ENCODE peak calls at places on chromosomes 7 and 10, in six cellular contexts. H is heart left ventricle, D is prostate gland, L is endothelial cell of umbilical vein, G is uterus, R is A549. N is an unnamed sample.

GRCh38 chr10:103784723-103785418 is 70.5 kb downstream of the SH3PXD2A start:
- DNase-seq in D (peak), R (no peak), L (no peak), G (no peak), H (no peak), N (no peak)

GRCh38 chr7:45402480-45403218 is 171.5 kb upstream of the ADCY1 start:
- DNase-seq in H (no peak), L (no peak), R (no peak), D (no peak), G (no peak), N (peak)

GRCh38 chr10:3755440-3756359 is 29.3 kb downstream of the KLF6 start:
- DNase-seq in G (no peak), L (peak), D (no peak), H (no peak), R (no peak), N (no peak)

GRCh38 chr10:49539320-49539885 is 482 bp upstream of the ERCC6 start:
- DNase-seq in L (peak), D (peak), R (peak), H (peak), G (peak), N (peak)

GRCh38 chr10:16828114-16828568 is 10.9 kb upstream of the RSU1 start:
- DNase-seq in R (peak), G (peak), D (peak), H (peak), L (peak), N (peak)

GRCh38 chr10:126511917-126512487 is 123.7 kb upstream of the ADAM12 start:
- DNase-seq in D (no peak), G (no peak), L (no peak), R (no peak), H (no peak), N (no peak)

GRCh38 chr7:114140561-114140960 is 221.8 kb upstream of the PPP1R3A start:
- DNase-seq in G (no peak), H (no peak), R (no peak), D (no peak), L (no peak), N (no peak)

GRCh38 chr10:59177031-59177861 is 803 bp downstream of the PHYHIPL start:
- DNase-seq in R (peak), H (no peak), D (peak), G (no peak), L (peak), N (peak)

GRCh38 chr10:118569241-118569881 is 26.1 kb downstream of the PRLHR start:
- DNase-seq in H (no peak), R (no peak), L (no peak), D (no peak), G (peak), N (no peak)

GRCh38 chr10:96565774-96566173 is 21.0 kb downstream of the TM9SF3 start:
- DNase-seq in L (peak), H (no peak), D (no peak), G (no peak), R (no peak), N (no peak)

GRCh38 chr7:51180092-51180491 is 136.5 kb downstream of the COBL start:
- DNase-seq in R (no peak), D (peak), H (no peak), G (no peak), L (no peak), N (no peak)

GRCh38 chr10:61763778-61764177 is 101.0 kb downstream of the CABCOCO1 start:
- DNase-seq in L (no peak), R (no peak), G (no peak), H (no peak), D (no peak), N (no peak)

GRCh38 chr10:66457629-66458028 is 468.2 kb upstream of the LRRTM3 start:
- DNase-seq in R (no peak), H (no peak), D (no peak), L (no peak), G (no peak), N (no peak)

GRCh38 chr7:30255096-30255769 is 29.2 kb upstream of the ZNRF2 start:
- DNase-seq in G (no peak), H (no peak), L (no peak), R (no peak), D (no peak), N (peak)

GRCh38 chr7:128842674-128843641 is 12.8 kb downstream of the FLNC start:
- DNase-seq in R (no peak), L (no peak), D (no peak), G (no peak), H (peak), N (no peak)

GRCh38 chr7:41047789-41048191 is 655.1 kb downstream of the INHBA start:
- DNase-seq in D (no peak), H (peak), G (no peak), R (no peak), L (no peak), N (no peak)

GRCh38 chr7:33744293-33744692 is 161.0 kb upstream of the BMPER start:
- DNase-seq in H (no peak), G (no peak), L (peak), D (no peak), R (no peak), N (no peak)

GRCh38 chr10:133379152-133379800 is at the start of gene PAOX:
- DNase-seq in G (peak), L (peak), H (peak), D (peak), R (peak), N (peak)

GRCh38 chr7:103447073-103447960 is 1.3 kb upstream of the SLC26A5 start:
- DNase-seq in R (peak), G (no peak), H (no peak), L (peak), D (peak), N (peak)

GRCh38 chr10:1117651-1118050 is 61.5 kb downstream of the WDR37 start:
- DNase-seq in H (no peak), L (no peak), R (no peak), D (no peak), G (no peak), N (no peak)

GRCh38 chr10:7168414-7168813 is 242.4 kb downstream of the SFMBT2 start:
- DNase-seq in L (no peak), G (no peak), H (no peak), R (no peak), D (no peak), N (no peak)

GRCh38 chr10:63390521-63390920 is 75.3 kb downstream of the JMJD1C start:
- DNase-seq in G (no peak), H (no peak), R (no peak), L (no peak), D (no peak), N (no peak)

GRCh38 chr7:5423844-5424688 is 432 bp upstream of the TNRC18 start:
- DNase-seq in R (peak), D (peak), L (peak), G (peak), H (peak), N (peak)

GRCh38 chr7:17697128-17697881 is 243.0 kb downstream of the SNX13 start:
- DNase-seq in L (no peak), H (peak), R (no peak), D (no peak), G (no peak), N (no peak)

GRCh38 chr7:27113991-27114866 is 11.7 kb upstream of the HOXA2 start:
- DNase-seq in R (peak), D (peak), G (no peak), L (peak), H (no peak), N (no peak)

GRCh38 chr7:27112361-27112760 is 9.9 kb upstream of the HOXA2 start:
- DNase-seq in D (no peak), G (no peak), H (no peak), L (peak), R (no peak), N (no peak)

GRCh38 chr7:27110977-27111752 is 8.7 kb upstream of the HOXA2 start:
- DNase-seq in H (no peak), R (no peak), L (peak), D (no peak), G (peak), N (no peak)

GRCh38 chr7:27111753-27112277 is 9.3 kb upstream of the HOXA2 start:
- DNase-seq in H (no peak), L (peak), G (no peak), R (no peak), D (no peak), N (no peak)

DNA sequence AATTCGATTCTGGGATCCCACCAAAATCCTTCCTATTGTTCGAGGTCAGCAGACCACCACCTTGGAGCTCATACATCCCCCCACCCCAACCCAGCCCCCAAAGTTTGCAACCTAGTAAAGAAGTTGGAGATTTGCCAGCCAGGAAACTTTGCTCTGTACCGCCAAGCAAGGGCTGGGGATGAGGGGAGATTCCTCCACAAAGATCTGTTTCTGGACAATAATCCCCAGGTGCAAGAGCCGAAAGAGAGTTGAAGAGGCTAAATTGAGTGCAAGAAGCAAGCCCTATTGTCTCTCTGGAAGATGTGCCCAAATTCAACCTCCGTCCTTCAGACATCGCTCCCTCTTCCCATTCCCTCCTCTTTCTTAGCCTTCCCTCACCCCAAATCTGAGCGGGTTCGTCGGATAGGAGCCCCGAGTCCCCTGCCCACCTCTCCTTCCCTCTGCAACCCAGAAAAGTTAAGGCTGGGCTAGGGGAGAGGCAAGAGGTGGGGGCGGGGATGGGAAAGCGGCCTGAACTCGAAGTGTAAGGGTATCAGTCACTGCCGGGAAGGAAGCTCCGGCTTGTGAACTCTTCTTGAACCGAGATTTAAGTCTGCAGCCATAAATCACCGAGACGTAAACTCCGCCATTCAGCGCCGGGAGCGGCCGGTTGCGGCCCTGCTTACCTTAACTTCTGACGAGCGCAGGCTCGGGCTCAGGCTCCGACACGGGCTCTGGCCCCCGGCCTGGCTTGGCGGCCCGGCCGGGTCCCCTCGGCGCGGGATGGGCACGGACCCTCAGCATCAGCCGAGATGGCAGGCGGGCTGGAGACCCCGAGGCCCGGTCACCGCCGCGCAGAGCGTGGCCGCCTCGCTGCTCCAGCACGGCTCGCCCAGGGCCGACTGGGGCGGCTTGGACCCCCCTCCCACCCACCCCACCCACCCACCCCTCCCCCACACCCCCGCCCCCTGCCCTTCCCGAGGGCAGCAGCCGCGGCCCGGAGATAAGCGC is 10.8 kb upstream of the HOXA2 start:
- DNase-seq in G (peak), L (peak), R (peak), H (no peak), D (peak), N (peak)
- TF ChIP-seq POLR2A in G (no peak), L (peak), R (peak), H (peak), D (peak), N (no peak)

DNA sequence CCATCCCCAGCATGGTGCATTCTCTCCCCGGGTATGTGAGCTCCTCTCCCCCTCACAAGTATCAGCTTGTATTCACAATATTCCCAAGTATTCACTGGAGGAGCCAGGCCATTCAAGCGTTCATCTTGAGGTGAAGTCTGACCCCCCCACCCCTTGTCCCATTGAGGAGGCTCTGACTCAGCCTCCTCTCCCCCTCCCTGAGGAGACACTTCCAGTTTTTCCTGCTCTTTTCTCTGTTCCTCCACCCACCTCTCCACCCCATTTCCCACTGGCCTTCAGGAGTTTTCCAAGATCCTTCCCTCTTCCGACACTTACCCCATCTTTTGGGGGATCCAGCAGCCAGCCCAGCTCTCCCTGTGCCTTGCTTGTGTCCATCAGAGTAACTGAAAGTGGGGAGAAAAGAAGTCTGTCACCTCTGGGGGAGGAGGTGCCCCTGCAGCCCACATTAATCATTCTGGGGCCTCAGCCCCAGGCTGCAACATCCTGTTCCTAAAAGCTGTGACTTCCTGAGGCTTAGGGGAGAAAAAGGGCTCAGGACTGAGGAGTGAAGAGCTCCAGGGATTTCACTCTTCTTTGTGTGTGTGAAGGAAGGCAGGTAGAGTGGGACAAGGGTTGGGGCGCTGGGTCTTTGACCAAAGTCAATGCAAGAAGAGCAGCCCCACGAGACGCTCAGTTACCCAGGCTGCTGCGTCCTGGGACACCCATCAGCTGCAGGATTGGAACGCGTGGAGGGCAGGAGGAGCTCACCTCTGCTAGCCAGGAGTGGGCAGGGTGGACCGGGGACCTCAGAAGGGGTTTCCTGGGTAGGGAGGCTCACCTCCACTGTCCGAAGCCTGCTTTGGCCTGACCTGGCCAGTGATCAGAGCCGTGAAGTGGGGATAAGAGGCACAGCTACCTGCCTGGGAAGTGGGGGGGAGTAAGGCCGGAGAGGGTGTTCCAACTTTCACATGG is 1.1 kb downstream of the EPHA1 start:
- DNase-seq in R (no peak), H (no peak), L (no peak), G (peak), D (no peak), N (no peak)
- H3K4me3 ChIP-seq in R (no peak), H (no peak), L (no peak), G (no peak), D (peak), N (peak)

DNA sequence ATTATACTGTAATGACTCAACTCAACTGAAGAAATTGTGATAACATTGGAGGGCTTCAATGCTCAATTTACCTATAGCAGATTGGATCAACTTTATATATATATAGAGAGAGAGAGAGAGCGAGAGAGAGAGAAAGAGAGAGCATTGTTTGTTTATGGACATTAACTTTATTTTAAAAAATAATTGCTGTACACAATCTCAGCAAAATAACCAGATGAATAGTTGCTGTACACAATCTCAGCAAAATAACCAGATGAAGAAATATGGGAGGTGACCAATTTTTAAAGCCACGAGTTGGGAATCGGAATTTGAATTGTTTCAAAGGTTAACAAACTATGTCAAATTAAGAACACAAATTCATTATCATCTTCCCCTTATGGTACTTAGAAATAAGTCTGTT is 319.9 kb downstream of the NXPH1 start:
- DNase-seq in L (no peak), R (no peak), D (no peak), G (no peak), H (no peak), N (no peak)
- TF ChIP-seq POLR2A in L (no peak), R (no peak), D (no peak), G (no peak), H (no peak), N (no peak)

GRCh38 chr7:15544050-15544449 is 17.8 kb downstream of the AGMO start:
- DNase-seq in H (no peak), D (no peak), R (no peak), L (no peak), G (no peak), N (no peak)

GRCh38 chr7:15546272-15546792 is 15.5 kb downstream of the AGMO start:
- DNase-seq in H (no peak), D (no peak), L (no peak), G (no peak), R (no peak), N (no peak)
- H3K4me3 ChIP-seq in H (no peak), D (no peak), L (no peak), G (no peak), R (no peak), N (no peak)

DNA sequence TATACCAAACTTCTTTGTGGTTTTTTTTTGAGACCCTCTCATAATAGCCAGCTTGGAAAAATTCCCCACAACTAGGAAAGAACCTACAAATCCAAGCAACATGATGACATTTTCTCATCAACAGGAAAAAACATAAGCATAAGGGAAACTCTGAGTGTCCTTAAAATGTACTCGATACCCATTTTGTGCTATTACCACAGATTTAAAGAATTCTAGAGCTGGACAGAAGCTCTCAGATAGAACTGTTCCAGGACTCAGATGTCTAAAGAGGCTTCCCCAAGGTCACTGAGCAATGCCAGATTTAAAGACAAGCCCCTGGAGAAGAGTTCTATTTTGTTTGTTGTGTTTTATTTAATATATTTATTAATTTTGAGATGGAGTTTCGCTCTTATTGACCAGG is 214.9 kb upstream of the KLF14 start:
- DNase-seq in L (no peak), R (no peak), D (no peak), H (no peak), G (no peak), N (no peak)
- TF ChIP-seq POLR2A in L (no peak), R (no peak), D (no peak), H (no peak), G (no peak), N (no peak)

DNA sequence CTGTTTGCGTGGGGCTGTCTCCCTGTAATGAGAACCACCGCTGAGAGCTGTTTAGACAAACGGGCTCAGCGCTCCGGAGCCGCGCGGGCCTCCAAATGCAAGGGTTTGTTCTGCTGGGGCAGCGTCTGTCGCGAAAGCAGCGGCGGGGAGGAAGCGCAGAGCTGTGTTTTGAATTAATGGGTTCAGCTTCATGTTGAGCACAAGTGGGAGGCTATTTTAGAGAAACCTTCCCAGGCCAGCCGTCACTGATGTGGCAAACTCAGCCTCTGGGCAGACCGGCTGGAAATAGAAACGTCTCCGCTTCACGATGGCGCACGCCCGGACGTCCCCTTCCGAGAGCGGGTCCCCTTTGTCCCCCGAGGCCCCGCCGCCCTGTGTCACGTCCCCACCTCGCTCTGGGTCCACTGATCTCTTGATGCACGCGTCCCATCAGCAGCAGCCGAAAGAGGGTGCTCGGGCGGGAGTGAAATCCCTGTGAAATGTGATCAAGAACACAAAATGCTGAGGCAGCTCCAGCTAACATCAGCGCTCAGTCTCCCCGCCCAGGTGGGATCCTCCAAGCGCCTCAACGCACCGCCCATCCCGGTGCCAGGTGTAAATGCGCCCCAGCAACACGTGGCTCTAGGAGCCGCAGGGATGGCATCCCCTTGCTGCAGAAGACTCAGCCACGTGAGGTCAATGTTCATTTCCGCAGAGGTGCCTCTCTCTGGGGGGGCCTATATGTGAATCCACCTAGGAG is 44.9 kb downstream of the BAMBI start:
- DNase-seq in D (no peak), G (peak), H (peak), R (peak), L (peak), N (peak)
- H3K4me3 ChIP-seq in D (peak), G (peak), H (peak), R (peak), L (peak), N (no peak)

GRCh38 chr10:89002234-89002978 is 11.8 kb downstream of the FAS start:
- DNase-seq in R (no peak), H (no peak), L (no peak), D (no peak), G (no peak), N (no peak)
- TF ChIP-seq POLR2A in R (no peak), H (no peak), L (no peak), D (no peak), G (no peak), N (no peak)

DNA sequence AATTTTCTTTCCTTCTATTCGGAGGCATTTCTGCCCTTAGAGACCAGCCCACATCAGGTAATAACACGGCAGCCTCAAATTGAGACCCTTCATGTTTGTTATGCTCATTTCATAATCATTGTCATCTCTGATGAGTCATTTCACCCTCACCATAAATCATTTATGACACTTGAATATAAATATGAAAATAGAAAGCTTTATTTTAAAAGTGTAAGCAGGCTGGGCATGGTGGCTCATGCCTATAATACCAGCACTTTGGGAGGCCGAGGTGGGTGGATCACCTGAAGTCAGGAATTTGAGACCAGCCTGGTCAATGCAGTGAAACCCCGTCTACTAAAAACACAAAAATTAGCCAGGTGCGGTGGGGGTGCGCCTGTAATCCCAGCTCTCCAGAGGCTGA is 57.4 kb upstream of the EGFR start:
- DNase-seq in L (peak), R (no peak), G (no peak), D (no peak), H (no peak), N (no peak)
- H3K4me3 ChIP-seq in L (no peak), R (no peak), G (no peak), D (no peak), H (no peak), N (no peak)